ENCODE peak calls at places on chromosome 1, in five cellular contexts. Q is left ventricle myocardium inferior, T is transverse colon, O is kidney, L is H1. G is an unnamed sample.

GRCh38 chr1:202189012-202189790 is 4.4 kb upstream of the LGR6 start:
- DNase-seq in L (peak; percentile 96), O (peak; percentile 89), Q (peak; percentile 73), T (peak; percentile 81), G (peak; percentile 67)

GRCh38 chr1:218846166-218846565 is 327.5 kb upstream of the LYPLAL1 start:
- DNase-seq in Q (no peak), L (no peak), T (no peak), O (no peak), G (no peak)

GRCh38 chr1:24932284-24932683 is 2.2 kb upstream of the RUNX3 start:
- DNase-seq in Q (peak; percentile 42), T (peak; percentile 64), L (peak; percentile 89), O (no peak), G (peak; percentile 63)

GRCh38 chr1:45050931-45051748 is 39.1 kb downstream of the UROD start:
- DNase-seq in O (no peak), Q (no peak), L (no peak), T (no peak), G (no peak)

GRCh38 chr1:100834779-100835645 is 59.6 kb downstream of the EXTL2 start:
- DNase-seq in T (no peak), L (no peak), O (no peak), Q (no peak), G (peak; percentile 47)

GRCh38 chr1:201217146-201217545 is 26.5 kb downstream of the IGFN1 start:
- DNase-seq in Q (no peak), O (peak; percentile 45), T (no peak), L (peak; percentile 19), G (no peak)

GRCh38 chr1:84412316-84412942 is 14.1 kb downstream of the DNASE2B start:
- DNase-seq in L (no peak), T (no peak), O (no peak), Q (no peak), G (no peak)

GRCh38 chr1:167219646-167220536 is 795 bp upstream of the POU2F1 start:
- DNase-seq in L (peak; percentile 95), T (peak; percentile 93), Q (peak; percentile 83), O (peak; percentile 93), G (peak; percentile 93)

GRCh38 chr1:205568469-205569361 is 63.1 kb downstream of the ELK4 start:
- DNase-seq in T (peak; percentile 21), O (no peak), Q (no peak), L (peak; percentile 51), G (no peak)

GRCh38 chr1:42873670-42874069 is 27.3 kb downstream of the ZNF691 start:
- DNase-seq in O (no peak), T (no peak), L (no peak), Q (no peak), G (no peak)

GRCh38 chr1:85417876-85418275 is 47.1 kb downstream of the DDAH1 start:
- DNase-seq in T (no peak), O (no peak), L (no peak), Q (no peak), G (no peak)

GRCh38 chr1:108560143-108560429 is 186 bp downstream of the EEIG2 start:
- DNase-seq in T (no peak), O (no peak), L (no peak), Q (peak; percentile 18), G (no peak)

GRCh38 chr1:201648066-201648910 is 109.4 kb downstream of the NAV1 start:
- DNase-seq in Q (peak; percentile 66), L (peak; percentile 71), T (peak; percentile 35), O (peak; percentile 82), G (no peak)

GRCh38 chr1:11725616-11726015 is 10.3 kb upstream of the AGTRAP start:
- DNase-seq in Q (no peak), O (no peak), L (no peak), T (no peak), G (no peak)

DNA sequence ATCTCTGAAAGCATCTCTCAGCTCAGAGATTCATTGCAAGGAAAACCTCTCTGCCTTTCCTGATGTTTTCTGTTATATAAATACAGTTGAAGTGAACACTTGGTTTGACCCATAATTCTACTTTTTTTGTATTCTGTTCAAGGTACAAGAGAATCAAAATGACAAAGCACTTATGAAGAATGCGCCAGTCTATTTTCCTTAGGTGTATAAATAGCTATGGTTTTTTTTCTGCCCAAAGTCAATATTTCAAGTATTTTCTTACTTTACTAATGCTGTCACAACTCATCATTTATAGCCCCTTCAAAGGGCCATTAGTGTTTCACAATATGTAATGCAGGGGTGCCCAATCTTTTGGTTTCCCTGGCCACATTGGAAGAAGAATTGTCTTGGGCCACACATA is 142.5 kb upstream of the C1orf105 start:
- DNase-seq in L (no peak), O (no peak), T (no peak), Q (no peak), G (no peak)
- H3K4me3 ChIP-seq in L (no peak overlapping the region), O (no peak overlapping the region), T (no peak overlapping the region), Q (no peak overlapping the region), G (no peak overlapping the region)

DNA sequence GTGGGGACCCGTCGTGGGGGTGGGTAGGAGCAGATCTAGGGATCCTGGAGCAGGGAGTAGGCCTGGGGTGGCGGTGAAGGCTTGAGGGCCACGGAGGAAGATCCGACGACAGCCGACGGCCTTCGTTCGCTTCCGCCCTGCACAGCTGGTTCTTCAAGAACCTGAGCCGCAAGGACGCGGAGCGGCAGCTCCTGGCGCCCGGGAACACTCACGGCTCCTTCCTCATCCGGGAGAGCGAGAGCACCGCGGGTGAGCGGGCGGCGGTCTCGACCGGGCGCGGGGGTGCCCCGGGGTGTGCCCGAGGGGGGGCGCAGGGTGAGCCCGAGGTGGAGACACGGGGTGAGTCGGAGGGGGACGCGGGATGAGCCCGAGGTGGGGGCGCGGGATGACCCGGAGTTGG is 16.5 kb upstream of the HDAC1 start:
- DNase-seq in Q (no peak), L (no peak), O (peak; percentile 76), T (peak; percentile 29), G (no peak)
- TF ChIP-seq CTCF in Q (no peak), L (no peak), O (no peak), T (no peak), G (no peak)

GRCh38 chr1:211349730-211350129 is 23.1 kb downstream of the TRAF5 start:
- DNase-seq in T (no peak), Q (no peak), O (no peak), L (no peak), G (no peak)

GRCh38 chr1:211353562-211354212 is 27.1 kb downstream of the TRAF5 start:
- DNase-seq in T (no peak), L (no peak), Q (no peak), O (no peak), G (no peak)

GRCh38 chr1:211352985-211353515 is 26.4 kb downstream of the TRAF5 start:
- DNase-seq in O (no peak), L (peak; percentile 79), Q (no peak), T (peak; percentile 73), G (peak; percentile 78)

GRCh38 chr1:211355873-211356272 is 29.2 kb downstream of the TRAF5 start:
- DNase-seq in L (no peak), O (no peak), Q (no peak), T (no peak), G (no peak)

DNA sequence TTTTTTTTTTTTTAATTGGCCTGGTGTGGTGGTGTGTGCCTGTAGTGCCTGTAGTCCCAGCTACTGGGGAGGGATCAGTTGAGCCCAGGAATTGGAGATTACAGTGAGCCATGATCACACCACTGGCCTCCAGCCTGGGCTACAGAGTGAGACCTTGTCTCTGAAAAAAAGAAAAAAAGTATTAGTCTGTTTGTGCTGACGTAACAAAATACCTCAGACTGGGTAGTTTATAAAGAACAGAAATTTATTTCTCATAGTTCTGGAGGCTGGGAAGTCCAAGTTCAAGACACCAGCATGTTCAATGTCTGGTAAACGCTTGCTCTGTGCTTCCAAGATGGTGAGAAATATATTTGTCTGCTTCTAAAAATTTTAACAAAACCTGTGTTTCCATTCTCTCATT is 25.8 kb downstream of the TRAF5 start:
- DNase-seq in O (no peak), Q (no peak), L (no peak), T (no peak), G (no peak)
- H3K4me3 ChIP-seq in O (no peak overlapping the region), Q (no peak overlapping the region), L (no peak overlapping the region), T (no peak overlapping the region), G (no peak overlapping the region)

GRCh38 chr1:110260194-110260593 is 50.1 kb downstream of the KCNC4 start:
- DNase-seq in Q (no peak), L (no peak), O (no peak), T (no peak), G (no peak)

GRCh38 chr1:110265186-110265585 is 55.1 kb downstream of the KCNC4 start:
- DNase-seq in Q (no peak), T (no peak), L (no peak), O (no peak), G (no peak)

GRCh38 chr1:110262296-110262695 is 52.2 kb downstream of the KCNC4 start:
- DNase-seq in L (no peak), O (no peak), Q (no peak), T (no peak), G (peak; percentile 33)

GRCh38 chr1:110264430-110264829 is 54.3 kb downstream of the KCNC4 start:
- DNase-seq in T (no peak), O (no peak), L (no peak), Q (no peak), G (no peak)

DNA sequence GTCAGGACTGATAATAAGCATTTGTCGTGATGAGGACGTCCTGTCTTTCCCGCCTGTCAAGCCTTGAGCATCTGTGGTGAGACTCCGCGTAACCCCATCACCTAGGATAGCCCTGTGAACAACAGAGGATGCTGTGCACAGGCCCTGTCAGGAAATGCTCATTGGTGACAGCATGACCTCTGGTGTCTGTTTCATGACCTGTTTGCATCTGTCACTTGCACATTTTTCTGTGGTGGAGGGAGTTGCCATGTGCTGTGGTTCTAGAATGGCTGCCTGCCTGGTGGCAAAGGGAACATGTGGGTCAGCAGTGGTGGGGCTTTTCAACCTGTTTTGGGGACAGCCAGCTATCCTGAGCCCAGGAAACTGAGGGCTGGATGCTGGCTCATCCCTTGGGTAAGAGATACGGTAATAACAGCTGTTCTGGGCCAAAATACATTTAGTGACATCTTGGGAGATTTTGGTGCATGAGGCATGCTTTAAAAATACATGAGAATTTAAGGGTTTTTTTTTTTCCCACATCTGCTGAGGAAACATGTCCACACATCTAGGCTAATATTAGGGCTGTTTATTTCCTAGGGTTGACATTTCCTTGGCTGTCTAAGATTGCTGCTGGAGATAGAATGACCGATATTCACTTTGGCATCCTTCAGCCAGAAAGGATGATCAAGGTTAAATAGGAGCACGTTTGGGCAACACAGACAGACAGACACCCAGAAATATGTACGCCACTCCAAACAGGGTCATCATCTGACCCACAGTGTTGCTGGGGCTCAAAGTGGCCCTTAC is 52.9 kb downstream of the KCNC4 start:
- DNase-seq in Q (no peak), L (no peak), O (no peak), T (no peak), G (peak; percentile 61)
- TF ChIP-seq CTCF in Q (no peak), L (no peak), O (no peak), T (no peak), G (no peak)

G was measured in GM12865.